ENCODE peak calls at places on chromosomes 4 and X, in nine cellular contexts. U is sciatic nerve; A is thoracic aorta; Y is foreskin fibroblast; O is stimulated activated effector memory CD8-positive, alpha-beta T cell treated with anti-CD3 and anti-CD28 coated beads, Interleukin-12 subunit alpha, Interleukin-12 subunit beta, amount 100 ng/mL, for 72 hours; M is kidney; G is iris pigment epithelial cell; F is stimulated activated CD4-positive, alpha-beta T cell treated with anti-CD3 and anti-CD28 coated beads, Interleukin-4, amount 100 ng/mL, for 24 hours; R is EH. S is an unnamed sample.

GRCh38 chrX:63330681-63331080 is 20.5 kb downstream of the SPIN4 start:
- DNase-seq in U (no peak), A (no peak), Y (no peak), O (no peak), M (peak), G (peak), F (no peak), R (peak), S (no peak)

GRCh38 chrX:19640693-19641374 is 125.5 kb upstream of the MAP3K15 start:
- DNase-seq in U (no peak), A (no peak), Y (no peak), O (no peak), M (no peak), G (no peak), F (no peak), R (no peak), S (no peak)

GRCh38 chrX:1212532-1212931 is at the start of gene CRLF2:
- DNase-seq in U (no peak), A (no peak), Y (peak), O (no peak), M (peak), G (no peak), F (peak), R (peak), S (no peak)

GRCh38 chr4:138485498-138485897 is 243.3 kb upstream of the SLC7A11 start:
- DNase-seq in U (no peak), A (no peak), Y (no peak), O (no peak), M (no peak), G (no peak), F (no peak), R (no peak), S (no peak)

GRCh38 chr4:109691411-109691920 is 11.8 kb downstream of the CASP6 start:
- DNase-seq in U (no peak), A (no peak), Y (no peak), O (no peak), M (no peak), G (no peak), F (no peak), R (peak), S (no peak)

GRCh38 chr4:76233967-76234678 is 17.4 kb upstream of the FAM47E start:
- DNase-seq in U (no peak), A (no peak), Y (no peak), O (no peak), M (peak), G (no peak), F (no peak), R (peak), S (no peak)

GRCh38 chr4:26860922-26861433 is 337 bp downstream of the STIM2 start:
- DNase-seq in U (peak), A (no peak), Y (peak), O (peak), M (peak), G (peak), F (peak), R (peak), S (no peak)

GRCh38 chr4:132818091-132818490 is 331.0 kb upstream of the PCDH10 start:
- DNase-seq in U (no peak), A (no peak), Y (no peak), O (no peak), M (no peak), G (no peak), F (no peak), R (no peak), S (no peak)

GRCh38 chr4:48546336-48546735 is 56.3 kb downstream of the ZAR1 start:
- DNase-seq in U (no peak), A (no peak), Y (peak), O (no peak), M (no peak), G (peak), F (peak), R (peak), S (no peak)

S was measured in dorsolateral prefrontal cortex.